ENCODE peak calls at places on chromosome 13, in four cellular contexts. K is HepG2, Y is stomach, D is upper lobe of left lung. A is an unnamed sample.
A peak's percentile ranks its signal among the peaks of the same experiment; 100 is the strongest.

GRCh38 chr13:112252744-112253590 is 123.2 kb upstream of the SPACA7 start:
- DNase-seq in K (no peak), Y (no peak), D (no peak), A (no peak)

GRCh38 chr13:95207769-95208366 is 93.4 kb downstream of the ABCC4 start:
- DNase-seq in K (no peak), Y (no peak), D (no peak), A (no peak)

GRCh38 chr13:45339867-45340266 is 1.1 kb downstream of the TPT1 start:
- DNase-seq in K (no peak), Y (no peak), D (no peak), A (no peak)

GRCh38 chr13:39273953-39274352 is 235.7 kb downstream of the NHLRC3 start:
- DNase-seq in K (no peak), Y (peak; percentile 33), D (peak; percentile 30), A (no peak)

GRCh38 chr13:73870970-73871935 is 263.0 kb downstream of the KLF12 start:
- DNase-seq in K (no peak), Y (no peak), D (no peak), A (peak; percentile 15)

GRCh38 chr13:23984541-23984940 is 87.2 kb upstream of the C1QTNF9B start:
- DNase-seq in K (no peak), Y (peak; percentile 82), D (peak; percentile 72), A (no peak)

GRCh38 chr13:85974604-85975366 is 175.6 kb upstream of the SLITRK6 start:
- DNase-seq in K (no peak), Y (no peak), D (no peak), A (no peak)

GRCh38 chr13:80755925-80756324 is 415.0 kb upstream of the SPRY2 start:
- DNase-seq in K (no peak), Y (no peak), D (no peak), A (no peak)

GRCh38 chr13:40306817-40307216 is 359.6 kb downstream of the FOXO1 start:
- DNase-seq in K (no peak), Y (no peak), D (no peak), A (no peak)

GRCh38 chr13:94822356-94822755 is 110.0 kb upstream of the SOX21 start:
- DNase-seq in K (no peak), Y (no peak), D (no peak), A (no peak)

GRCh38 chr13:45575146-45575829 is 40.3 kb downstream of the ERICH6B start:
- DNase-seq in K (no peak), Y (no peak), D (no peak), A (no peak)

GRCh38 chr13:24670174-24670573 is 10.0 kb upstream of the ATP12A start:
- DNase-seq in K (no peak), Y (no peak), D (peak; percentile 61), A (no peak)

GRCh38 chr13:24039621-24040475 is 120.7 kb upstream of the SPATA13 start:
- DNase-seq in K (no peak), Y (no peak), D (no peak), A (no peak)

GRCh38 chr13:97944396-97945029 is 9.0 kb upstream of the IPO5 start:
- DNase-seq in K (no peak), Y (no peak), D (no peak), A (no peak)

GRCh38 chr13:43339145-43339820 is 315.9 kb downstream of the DNAJC15 start:
- DNase-seq in K (no peak), Y (no peak), D (no peak), A (no peak)

GRCh38 chr13:104833221-104833620 is 1702.2 kb downstream of the EFNB2 start:
- DNase-seq in K (no peak), Y (no peak), D (no peak), A (no peak)

GRCh38 chr13:104843328-104843727 is 1692.1 kb downstream of the EFNB2 start:
- DNase-seq in K (no peak), Y (no peak), D (no peak), A (no peak)

GRCh38 chr13:104841110-104841509 is 1694.4 kb downstream of the EFNB2 start:
- DNase-seq in K (no peak), Y (no peak), D (no peak), A (no peak)

GRCh38 chr13:104832265-104832664 is 1703.2 kb downstream of the EFNB2 start:
- DNase-seq in K (no peak), Y (no peak), D (no peak), A (no peak)

DNA sequence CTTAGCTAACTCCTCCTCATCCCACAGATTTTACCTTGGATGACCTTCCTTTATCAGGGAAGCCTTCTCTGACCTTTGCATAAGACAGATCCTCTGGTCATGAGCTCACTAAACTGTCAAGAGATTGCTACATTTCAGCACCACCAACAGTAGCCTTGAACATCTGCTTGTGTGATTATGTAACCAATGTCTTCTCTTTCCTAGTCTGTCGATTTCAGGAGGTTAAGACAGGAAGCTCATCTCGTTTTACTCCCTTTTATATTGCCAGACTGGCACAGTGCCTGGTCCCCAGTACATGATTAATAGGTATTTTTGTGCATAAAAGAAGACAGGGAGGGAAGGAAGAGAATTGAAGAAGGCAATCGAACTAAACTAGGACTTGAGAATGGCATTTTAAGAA is 1697.7 kb downstream of the EFNB2 start:
- DNase-seq in K (no peak), Y (no peak), D (no peak), A (no peak)
- TF ChIP-seq EP300 in K (no peak), Y (no peak), D (no peak), A (no peak)

DNA sequence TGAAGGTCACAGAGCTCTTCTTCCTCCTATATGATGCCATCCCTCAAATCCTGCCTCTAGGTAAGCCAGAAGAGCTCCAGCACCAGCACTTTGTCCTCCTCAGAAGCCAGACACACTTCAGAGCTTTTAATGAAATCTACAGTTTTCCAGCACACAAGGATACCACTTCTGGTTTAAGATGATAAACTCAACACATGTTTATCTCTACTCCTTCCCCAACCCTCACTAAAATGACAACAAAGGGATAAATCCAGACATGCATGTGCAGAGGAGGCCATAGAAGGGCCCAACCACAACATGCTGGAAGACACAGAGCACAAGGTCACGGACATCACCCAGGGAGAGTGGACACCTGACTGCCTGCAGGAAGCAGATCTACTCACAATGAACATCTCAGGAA is 195.3 kb downstream of the USP12 start:
- DNase-seq in K (no peak), Y (no peak), D (no peak), A (no peak)
- H3K4me1 ChIP-seq in K (peaks cover 94% of the 10 kb centered on the region), Y (no peaks in the 10 kb centered on the region), D (no peaks in the 10 kb centered on the region), A (no peaks in the 10 kb centered on the region)

GRCh38 chr13:79525051-79525450 is 44.1 kb downstream of the NDFIP2 start:
- DNase-seq in K (no peak), Y (no peak), D (no peak), A (no peak)
- H3K27ac ChIP-seq in K (no peak overlapping the region), Y (no peak overlapping the region), D (no peak overlapping the region), A (no peak overlapping the region)

GRCh38 chr13:33123066-33123940 is 107.1 kb downstream of the KL start:
- DNase-seq in K (peak; percentile 32), Y (no peak), D (peak; percentile 52), A (no peak)

GRCh38 chr13:33129094-33129832 is 113.0 kb downstream of the KL start:
- DNase-seq in K (no peak), Y (no peak), D (no peak), A (no peak)

GRCh38 chr13:33126909-33127607 is 110.8 kb downstream of the KL start:
- DNase-seq in K (no peak), Y (no peak), D (no peak), A (no peak)

GRCh38 chr13:33128134-33128533 is 111.9 kb downstream of the KL start:
- DNase-seq in K (no peak), Y (no peak), D (no peak), A (no peak)

DNA sequence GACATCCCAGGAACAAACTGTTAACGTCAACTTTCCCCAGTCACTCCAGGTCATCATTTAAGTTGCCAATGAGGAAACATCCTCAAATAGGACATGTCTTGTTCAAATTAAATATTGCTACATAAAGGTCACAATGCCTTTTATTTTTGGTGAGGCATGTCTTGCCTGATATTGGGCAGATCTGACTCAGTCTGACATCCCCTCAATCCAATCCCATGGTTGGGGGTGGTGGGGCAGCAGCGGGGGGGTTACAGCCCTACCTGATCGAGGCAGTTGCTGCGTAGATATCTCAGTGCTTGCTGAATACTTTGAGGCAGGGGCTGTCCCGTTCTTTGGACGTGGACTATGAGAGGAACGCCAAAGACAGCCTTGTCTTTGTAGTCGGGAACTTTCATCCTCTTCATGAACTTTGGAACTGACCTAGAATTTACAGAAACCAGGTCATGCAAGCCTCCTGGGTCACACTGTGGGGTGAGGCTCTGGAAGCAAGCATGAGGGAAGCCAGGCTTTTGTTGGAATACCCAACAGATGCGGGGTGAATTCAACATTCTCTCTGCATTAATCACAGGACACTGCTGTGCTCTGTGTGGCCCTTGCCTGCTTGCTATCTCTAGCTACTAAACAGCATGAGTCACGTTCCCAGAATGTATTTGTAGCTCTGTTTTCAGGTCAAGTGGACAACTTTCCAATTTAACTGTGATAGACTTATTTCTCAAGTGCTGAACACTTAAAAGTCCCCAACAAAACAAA is 109.8 kb downstream of the KL start:
- DNase-seq in K (peak; percentile 99), Y (no peak), D (peak; percentile 49), A (peak; percentile 77)
- TF ChIP-seq EP300 in K (peak; percentile 94), Y (no peak), D (no peak), A (peak; percentile 88)

DNA sequence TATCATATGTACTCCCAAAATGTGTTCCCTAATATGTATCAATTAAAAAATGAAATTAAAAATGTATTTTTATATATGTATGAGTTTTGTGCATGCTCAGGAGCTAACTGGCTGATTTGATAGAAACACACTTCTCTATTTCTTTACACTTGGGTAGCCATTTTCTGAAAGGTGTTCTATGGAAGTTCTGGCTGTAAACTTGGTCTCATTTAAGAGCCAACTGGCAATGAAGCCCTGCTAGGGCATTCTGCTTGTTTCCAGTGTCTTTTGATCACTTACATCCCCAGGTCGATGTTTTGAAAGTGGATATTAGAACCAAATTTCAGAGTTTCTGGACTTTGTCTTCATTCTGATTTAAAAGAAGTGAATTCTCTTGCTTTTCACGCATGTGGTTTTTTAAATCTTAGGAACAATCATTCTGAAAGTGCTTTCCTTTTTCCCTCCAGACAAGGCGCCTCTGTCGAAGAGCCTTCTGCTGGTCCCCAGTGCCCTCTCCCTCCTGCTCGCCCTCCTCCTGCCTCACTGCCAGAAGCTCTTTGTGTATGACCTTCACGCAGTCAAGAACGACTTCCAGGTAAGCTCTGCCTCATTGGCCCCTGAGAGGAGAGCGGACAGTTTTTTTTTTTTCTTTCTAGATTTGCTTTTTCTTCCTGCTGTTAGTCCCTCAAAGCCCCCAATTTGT is 20.1 kb downstream of the GPR18 start:
- DNase-seq in K (no peak), Y (no peak), D (no peak), A (no peak)
- H3K4me1 ChIP-seq in K (no peaks in the 10 kb centered on the region), Y (no peaks in the 10 kb centered on the region), D (peaks cover 4% of the 10 kb centered on the region), A (no peaks in the 10 kb centered on the region)

GRCh38 chr13:47310376-47310775 is 413.5 kb upstream of the HTR2A start:
- DNase-seq in K (no peak), Y (no peak), D (no peak), A (no peak)
- H3K27ac ChIP-seq in K (no peak overlapping the region), Y (no peak overlapping the region), D (no peak overlapping the region), A (no peak overlapping the region)

DNA sequence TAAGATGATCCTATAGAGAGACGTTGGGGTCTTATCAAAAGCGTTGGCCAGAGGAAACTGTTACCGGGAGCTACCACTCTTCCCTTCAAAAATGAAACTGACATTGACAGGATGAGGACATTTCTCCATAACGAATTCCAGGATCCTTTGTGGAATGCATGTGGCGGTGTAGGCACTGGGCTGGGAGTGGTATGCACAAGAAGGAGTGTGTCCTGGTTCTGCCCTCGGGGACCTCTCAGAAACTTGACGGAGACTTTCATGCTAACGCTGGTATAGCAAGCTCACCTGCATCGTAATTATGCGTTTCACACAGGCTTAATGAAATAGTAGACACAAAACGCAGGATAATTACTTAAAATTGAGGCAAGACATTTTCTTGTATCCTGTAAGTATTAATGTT is 441.1 kb downstream of the FGF9 start:
- DNase-seq in K (no peak), Y (no peak), D (no peak), A (no peak)
- TF ChIP-seq EP300 in K (no peak), Y (no peak), D (no peak), A (no peak)

GRCh38 chr13:51243227-51243626 is 21.0 kb downstream of the FAM124A start:
- DNase-seq in K (no peak), Y (no peak), D (no peak), A (no peak)
- H3K4me1 ChIP-seq in K (no peaks in the 10 kb centered on the region), Y (no peaks in the 10 kb centered on the region), D (peaks cover 8% of the 10 kb centered on the region), A (peaks cover 12% of the 10 kb centered on the region)

A was measured in tibial nerve.